ENCODE peak calls at places on chromosome 13, in six cellular contexts. One of them, this sample, is unnamed.

GRCh38 chr13:106143930-106144709 is 391.3 kb downstream of the EFNB2 start:
- DNase-seq in A549: no peak
- DNase-seq in endothelial cell of umbilical vein: no peak
- DNase-seq in K562: no peak
- DNase-seq in HepG2: no peak
- DNase-seq in GM12878: no peak
- DNase-seq in this sample: peak; percentile 4

GRCh38 chr13:97386832-97387486 is 47.0 kb upstream of the RAP2A start:
- DNase-seq in A549: no peak
- DNase-seq in endothelial cell of umbilical vein: no peak
- DNase-seq in K562: no peak
- DNase-seq in HepG2: no peak
- DNase-seq in GM12878: no peak
- DNase-seq in this sample: peak; percentile 98

GRCh38 chr13:110409581-110409992 is 102.5 kb downstream of the COL4A2 start:
- DNase-seq in A549: no peak
- DNase-seq in endothelial cell of umbilical vein: peak; percentile 91
- DNase-seq in K562: no peak
- DNase-seq in HepG2: no peak
- DNase-seq in GM12878: no peak
- DNase-seq in this sample: no peak

GRCh38 chr13:87080100-87080779 is 590.9 kb upstream of the SLITRK5 start:
- DNase-seq in A549: no peak
- DNase-seq in endothelial cell of umbilical vein: no peak
- DNase-seq in K562: no peak
- DNase-seq in HepG2: no peak
- DNase-seq in GM12878: no peak
- DNase-seq in this sample: no peak

GRCh38 chr13:107907065-107907464 is 308.3 kb downstream of the LIG4 start:
- DNase-seq in A549: no peak
- DNase-seq in endothelial cell of umbilical vein: no peak
- DNase-seq in K562: no peak
- DNase-seq in HepG2: no peak
- DNase-seq in GM12878: no peak
- DNase-seq in this sample: no peak

GRCh38 chr13:95124959-95125358 is 176.3 kb downstream of the ABCC4 start:
- DNase-seq in A549: no peak
- DNase-seq in endothelial cell of umbilical vein: no peak
- DNase-seq in K562: no peak
- DNase-seq in HepG2: no peak
- DNase-seq in GM12878: no peak
- DNase-seq in this sample: no peak

GRCh38 chr13:75963318-75963717 is 327.2 kb downstream of the LMO7 start:
- DNase-seq in A549: no peak
- DNase-seq in endothelial cell of umbilical vein: no peak
- DNase-seq in K562: no peak
- DNase-seq in HepG2: peak; percentile 2
- DNase-seq in GM12878: no peak
- DNase-seq in this sample: peak; percentile 14

GRCh38 chr13:27293873-27294515 is 23.4 kb downstream of the RASL11A start:
- DNase-seq in A549: no peak
- DNase-seq in endothelial cell of umbilical vein: no peak
- DNase-seq in K562: no peak
- DNase-seq in HepG2: no peak
- DNase-seq in GM12878: no peak
- DNase-seq in this sample: no peak

GRCh38 chr13:99659234-99659633 is 158.0 kb downstream of the TM9SF2 start:
- DNase-seq in A549: no peak
- DNase-seq in endothelial cell of umbilical vein: peak; percentile 11
- DNase-seq in K562: no peak
- DNase-seq in HepG2: no peak
- DNase-seq in GM12878: no peak
- DNase-seq in this sample: no peak

GRCh38 chr13:97977376-97977705 is 23.9 kb downstream of the IPO5 start:
- DNase-seq in A549: no peak
- DNase-seq in endothelial cell of umbilical vein: peak; percentile 53
- DNase-seq in K562: no peak
- DNase-seq in HepG2: no peak
- DNase-seq in GM12878: no peak
- DNase-seq in this sample: peak; percentile 33

GRCh38 chr13:113947321-113948033 is 26.4 kb downstream of the C13orf46 start:
- DNase-seq in A549: no peak
- DNase-seq in endothelial cell of umbilical vein: peak; percentile 31
- DNase-seq in K562: peak; percentile 32
- DNase-seq in HepG2: no peak
- DNase-seq in GM12878: no peak
- DNase-seq in this sample: no peak

GRCh38 chr13:52195052-52195837 is 35.8 kb upstream of the NEK3 start:
- DNase-seq in A549: no peak
- DNase-seq in endothelial cell of umbilical vein: peak; percentile 83
- DNase-seq in K562: no peak
- DNase-seq in HepG2: no peak
- DNase-seq in GM12878: no peak
- DNase-seq in this sample: no peak

GRCh38 chr13:67410645-67411044 is 180.5 kb upstream of the PCDH9 start:
- DNase-seq in A549: no peak
- DNase-seq in endothelial cell of umbilical vein: no peak
- DNase-seq in K562: no peak
- DNase-seq in HepG2: no peak
- DNase-seq in GM12878: no peak
- DNase-seq in this sample: no peak

GRCh38 chr13:76822691-76823267 is 63.4 kb downstream of the KCTD12 start:
- DNase-seq in A549: no peak
- DNase-seq in endothelial cell of umbilical vein: peak; percentile 71
- DNase-seq in K562: no peak
- DNase-seq in HepG2: no peak
- DNase-seq in GM12878: no peak
- DNase-seq in this sample: peak; percentile 55

GRCh38 chr13:53138369-53139036 is 109.9 kb downstream of the OLFM4 start:
- DNase-seq in A549: no peak
- DNase-seq in endothelial cell of umbilical vein: no peak
- DNase-seq in K562: no peak
- DNase-seq in HepG2: no peak
- DNase-seq in GM12878: no peak
- DNase-seq in this sample: no peak

GRCh38 chr13:50989476-50989875 is 79.9 kb downstream of the RNASEH2B start:
- DNase-seq in A549: no peak
- DNase-seq in endothelial cell of umbilical vein: peak; percentile 30
- DNase-seq in K562: peak; percentile 10
- DNase-seq in HepG2: peak; percentile 14
- DNase-seq in GM12878: no peak
- DNase-seq in this sample: no peak
- TF ChIP-seq MYC in A549: no peak
- TF ChIP-seq MYC in endothelial cell of umbilical vein: no peak
- TF ChIP-seq MYC in K562: no peak
- TF ChIP-seq MYC in HepG2: no peak
- TF ChIP-seq MYC in GM12878: no peak
- TF ChIP-seq MYC in this sample: no peak

GRCh38 chr13:44648392-44649117 is 72.4 kb upstream of the TSC22D1 start:
- DNase-seq in A549: peak; percentile 6
- DNase-seq in endothelial cell of umbilical vein: peak; percentile 3
- DNase-seq in K562: no peak
- DNase-seq in HepG2: peak; percentile 45
- DNase-seq in GM12878: no peak
- DNase-seq in this sample: peak; percentile 5
- TF ChIP-seq MYC in A549: no peak
- TF ChIP-seq MYC in endothelial cell of umbilical vein: no peak
- TF ChIP-seq MYC in K562: no peak
- TF ChIP-seq MYC in HepG2: no peak
- TF ChIP-seq MYC in GM12878: no peak
- TF ChIP-seq MYC in this sample: no peak

DNA sequence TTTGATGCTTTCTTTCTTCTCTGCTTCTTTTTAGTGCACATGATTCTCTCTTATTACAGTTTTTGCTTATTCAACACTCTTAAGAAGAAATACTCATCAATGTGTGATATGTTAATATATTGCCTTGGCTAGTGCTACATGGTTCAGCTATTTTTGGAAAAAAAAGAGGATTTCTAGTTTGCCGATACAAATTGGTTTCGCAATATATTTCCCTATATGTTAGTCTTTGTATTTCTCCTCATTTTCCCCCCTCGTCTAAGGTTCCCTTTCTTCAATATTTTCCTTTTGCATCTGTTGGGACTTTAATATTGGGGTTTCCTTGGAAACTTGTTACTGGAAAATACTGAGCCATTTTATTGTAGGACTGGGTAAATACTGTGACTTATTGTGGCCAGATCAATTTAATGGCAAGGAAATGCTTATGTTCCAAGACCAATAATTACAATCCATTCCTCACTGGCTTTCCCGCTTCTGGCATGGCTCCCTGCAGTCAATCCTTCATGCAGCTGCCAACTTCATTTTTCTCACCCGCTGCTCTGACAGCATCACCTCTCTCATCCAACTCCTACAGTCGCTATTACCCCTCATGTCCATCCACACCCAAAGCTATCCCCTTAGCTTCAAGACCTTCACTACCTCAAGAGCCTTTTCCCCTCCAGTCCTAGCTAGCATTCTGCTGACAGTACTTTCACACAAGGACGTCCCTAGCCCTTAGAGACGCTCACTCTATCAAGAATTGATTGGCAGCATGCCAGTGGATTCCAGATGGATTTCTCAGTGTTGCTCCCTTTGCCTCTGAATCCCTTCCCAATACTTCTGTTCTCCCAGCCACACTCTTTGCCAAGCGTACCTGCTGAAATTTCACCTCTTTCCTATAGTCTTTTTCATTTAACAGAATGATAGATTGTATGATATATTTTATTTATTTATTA is 280.1 kb upstream of the TMTC4 start:
- DNase-seq in A549: no peak
- DNase-seq in endothelial cell of umbilical vein: no peak
- DNase-seq in K562: no peak
- DNase-seq in HepG2: no peak
- DNase-seq in GM12878: no peak
- DNase-seq in this sample: no peak
- TF ChIP-seq MYC in A549: no peak
- TF ChIP-seq MYC in endothelial cell of umbilical vein: no peak
- TF ChIP-seq MYC in K562: no peak
- TF ChIP-seq MYC in HepG2: no peak
- TF ChIP-seq MYC in GM12878: no peak
- TF ChIP-seq MYC in this sample: no peak

GRCh38 chr13:91627952-91628739 is 229.7 kb downstream of the GPC5 start:
- DNase-seq in A549: no peak
- DNase-seq in endothelial cell of umbilical vein: no peak
- DNase-seq in K562: no peak
- DNase-seq in HepG2: no peak
- DNase-seq in GM12878: no peak
- DNase-seq in this sample: no peak

GRCh38 chr13:91630916-91631315 is 232.5 kb downstream of the GPC5 start:
- DNase-seq in A549: no peak
- DNase-seq in endothelial cell of umbilical vein: no peak
- DNase-seq in K562: no peak
- DNase-seq in HepG2: no peak
- DNase-seq in GM12878: no peak
- DNase-seq in this sample: no peak

GRCh38 chr13:91632071-91632470 is 233.7 kb downstream of the GPC5 start:
- DNase-seq in A549: no peak
- DNase-seq in endothelial cell of umbilical vein: no peak
- DNase-seq in K562: no peak
- DNase-seq in HepG2: no peak
- DNase-seq in GM12878: no peak
- DNase-seq in this sample: no peak
- TF ChIP-seq MYC in A549: no peak
- TF ChIP-seq MYC in endothelial cell of umbilical vein: no peak
- TF ChIP-seq MYC in K562: no peak
- TF ChIP-seq MYC in HepG2: no peak
- TF ChIP-seq MYC in GM12878: no peak
- TF ChIP-seq MYC in this sample: no peak

This sample was measured in NB4.